ENCODE peak calls at places on chromosomes 6 and 20, in ten cellular contexts. J is WTC11; C is HT-29; H is Kasumi-1; V is effector CD8-positive, alpha-beta T cell; T is astrocyte; N is stimulated activated CD8-positive, alpha-beta memory T cell treated with anti-CD3 and anti-CD28 coated beads, Interleukin-2, amount 100 ng/mL, for 1 hour; D is stimulated activated naive CD8-positive, alpha-beta T cell treated with anti-CD3 and anti-CD28 coated beads, Interleukin-15, amount 100 ng/mL, for 72 hours; E is natural killer cell; L is HS-27A. X is an unnamed sample.

GRCh38 chr6:79789843-79790242 is 157.5 kb downstream of the ELOVL4 start:
- DNase-seq in J (no peak), C (no peak), H (no peak), V (no peak), T (no peak), N (no peak), D (no peak), E (no peak), L (no peak), X (no peak)

GRCh38 chr6:158512809-158513208 is 47.1 kb upstream of the TMEM181 start:
- DNase-seq in J (no peak), C (no peak), H (no peak), V (no peak), T (no peak), N (no peak), D (no peak), E (no peak), L (no peak), X (no peak)

GRCh38 chr6:164166515-164166914 is 752.0 kb downstream of the QKI start:
- DNase-seq in J (no peak), C (no peak), H (no peak), V (no peak), T (no peak), N (no peak), D (no peak), E (no peak), L (no peak), X (no peak)

GRCh38 chr20:14925286-14925685 is 587.9 kb upstream of the FLRT3 start:
- DNase-seq in J (no peak), C (no peak), H (no peak), V (no peak), T (peak), N (no peak), D (no peak), E (no peak), L (peak), X (no peak)

GRCh38 chr6:25485820-25486559 is 166.0 kb upstream of the SCGN start:
- DNase-seq in J (no peak), C (no peak), H (no peak), V (no peak), T (no peak), N (no peak), D (no peak), E (no peak), L (no peak), X (peak)

GRCh38 chr20:57655812-57656161 is 35.6 kb upstream of the ZBP1 start:
- DNase-seq in J (peak), C (no peak), H (no peak), V (no peak), T (no peak), N (no peak), D (no peak), E (no peak), L (no peak), X (no peak)

GRCh38 chr20:50873518-50873959 is 57.7 kb downstream of the ADNP start:
- DNase-seq in J (no peak), C (no peak), H (no peak), V (no peak), T (no peak), N (no peak), D (no peak), E (no peak), L (no peak), X (no peak)

GRCh38 chr6:20605061-20605460 is 70.8 kb downstream of the CDKAL1 start:
- DNase-seq in J (no peak), C (no peak), H (no peak), V (no peak), T (no peak), N (no peak), D (no peak), E (no peak), L (no peak), X (no peak)

GRCh38 chr6:17385660-17386059 is 7.7 kb upstream of the CAP2 start:
- DNase-seq in J (no peak), C (no peak), H (no peak), V (no peak), T (peak), N (no peak), D (no peak), E (no peak), L (no peak), X (no peak)

GRCh38 chr6:11538799-11539468 is 1.4 kb downstream of the TMEM170B start:
- DNase-seq in J (no peak), C (no peak), H (peak), V (no peak), T (no peak), N (no peak), D (no peak), E (no peak), L (no peak), X (no peak)

GRCh38 chr6:105191351-105191750 is 11.5 kb upstream of the POPDC3 start:
- DNase-seq in J (no peak), C (no peak), H (no peak), V (no peak), T (no peak), N (no peak), D (no peak), E (no peak), L (no peak), X (no peak)

X was measured in NCI-H2081.